ENCODE peak calls at places on chromosome 20, in four cellular contexts. One of them, this sample, is unnamed.
A peak's percentile ranks its signal among the peaks of the same experiment; 100 is the strongest.

GRCh38 chr20:6838181-6838826 is 70.8 kb downstream of the BMP2 start:
- DNase-seq in heart left ventricle: no peak
- DNase-seq in aorta: no peak
- DNase-seq in PC-3: peak; percentile 75
- DNase-seq in this sample: no peak

GRCh38 chr20:19833395-19833794 is 75.3 kb downstream of the RIN2 start:
- DNase-seq in aorta: no peak
- DNase-seq in heart left ventricle: no peak
- DNase-seq in PC-3: no peak
- DNase-seq in this sample: no peak

GRCh38 chr20:49549806-49550551 is 18.0 kb downstream of the PTGIS start:
- DNase-seq in aorta: no peak
- DNase-seq in PC-3: no peak
- DNase-seq in heart left ventricle: no peak
- DNase-seq in this sample: no peak

GRCh38 chr20:10508468-10509251 is 73.6 kb downstream of the SLX4IP start:
- DNase-seq in PC-3: no peak
- DNase-seq in aorta: no peak
- DNase-seq in heart left ventricle: peak; percentile 30
- DNase-seq in this sample: peak; percentile 76

GRCh38 chr20:10536531-10536930 is 101.4 kb downstream of the SLX4IP start:
- DNase-seq in heart left ventricle: no peak
- DNase-seq in PC-3: peak; percentile 73
- DNase-seq in aorta: no peak
- DNase-seq in this sample: no peak

GRCh38 chr20:50762435-50763201 is 31.2 kb downstream of the PARD6B start:
- DNase-seq in aorta: peak; percentile 85
- DNase-seq in heart left ventricle: peak; percentile 93
- DNase-seq in PC-3: peak; percentile 74
- DNase-seq in this sample: peak; percentile 47

GRCh38 chr20:48689388-48689787 is 138.4 kb downstream of the PREX1 start:
- DNase-seq in PC-3: no peak
- DNase-seq in aorta: no peak
- DNase-seq in heart left ventricle: no peak
- DNase-seq in this sample: no peak

GRCh38 chr20:59120491-59120890 is 43.1 kb upstream of the ZNF831 start:
- DNase-seq in heart left ventricle: no peak
- DNase-seq in aorta: no peak
- DNase-seq in PC-3: no peak
- DNase-seq in this sample: no peak

GRCh38 chr20:30485331-30486102 is 771.9 kb upstream of the DEFB115 start:
- DNase-seq in PC-3: no peak
- DNase-seq in heart left ventricle: no peak
- DNase-seq in aorta: peak; percentile 72
- DNase-seq in this sample: no peak

GRCh38 chr20:6848992-6849391 is 81.5 kb downstream of the BMP2 start:
- DNase-seq in aorta: no peak
- DNase-seq in heart left ventricle: no peak
- DNase-seq in PC-3: no peak
- DNase-seq in this sample: no peak

GRCh38 chr20:20219016-20219415 is 148.9 kb upstream of the INSM1 start:
- DNase-seq in PC-3: no peak
- DNase-seq in aorta: no peak
- DNase-seq in heart left ventricle: no peak
- DNase-seq in this sample: no peak

GRCh38 chr20:10502098-10502526 is 67.0 kb downstream of the SLX4IP start:
- DNase-seq in heart left ventricle: no peak
- DNase-seq in PC-3: no peak
- DNase-seq in aorta: no peak
- DNase-seq in this sample: no peak

GRCh38 chr20:6595704-6596103 is 171.8 kb upstream of the BMP2 start:
- DNase-seq in aorta: no peak
- DNase-seq in heart left ventricle: no peak
- DNase-seq in PC-3: no peak
- DNase-seq in this sample: no peak

GRCh38 chr20:23963941-23964340 is 24.6 kb downstream of the GGTLC1 start:
- DNase-seq in aorta: no peak
- DNase-seq in heart left ventricle: no peak
- DNase-seq in PC-3: no peak
- DNase-seq in this sample: no peak

GRCh38 chr20:37319120-37319717 is 26.7 kb upstream of the SRC start:
- DNase-seq in heart left ventricle: no peak
- DNase-seq in PC-3: no peak
- DNase-seq in aorta: no peak
- DNase-seq in this sample: no peak

GRCh38 chr20:37357481-37358365 is 11.8 kb downstream of the SRC start:
- DNase-seq in aorta: peak; percentile 57
- DNase-seq in PC-3: no peak
- DNase-seq in heart left ventricle: no peak
- DNase-seq in this sample: no peak

GRCh38 chr20:33685328-33686007 is 717 bp downstream of the E2F1 start:
- DNase-seq in aorta: no peak
- DNase-seq in PC-3: peak; percentile 40
- DNase-seq in heart left ventricle: no peak
- DNase-seq in this sample: peak; percentile 16

GRCh38 chr20:53939554-53940355 is 130.6 kb downstream of the BCAS1 start:
- DNase-seq in heart left ventricle: peak; percentile 97
- DNase-seq in PC-3: peak; percentile 100
- DNase-seq in aorta: peak; percentile 92
- DNase-seq in this sample: peak; percentile 84

GRCh38 chr20:36337886-36338285 is 31.7 kb downstream of the DLGAP4 start:
- DNase-seq in heart left ventricle: no peak
- DNase-seq in aorta: no peak
- DNase-seq in PC-3: no peak
- DNase-seq in this sample: no peak

GRCh38 chr20:57048027-57048869 is 218.2 kb downstream of the BMP7 start:
- DNase-seq in aorta: no peak
- DNase-seq in heart left ventricle: no peak
- DNase-seq in PC-3: peak; percentile 70
- DNase-seq in this sample: no peak

GRCh38 chr20:48190757-48191156 is 405.5 kb upstream of the SULF2 start:
- DNase-seq in PC-3: no peak
- DNase-seq in heart left ventricle: no peak
- DNase-seq in aorta: no peak
- DNase-seq in this sample: no peak

GRCh38 chr20:44231193-44231592 is 15.9 kb upstream of the GDAP1L1 start:
- DNase-seq in heart left ventricle: no peak
- DNase-seq in aorta: no peak
- DNase-seq in PC-3: no peak
- DNase-seq in this sample: no peak

GRCh38 chr20:63943007-63943807 is 13.0 kb downstream of the UCKL1 start:
- DNase-seq in PC-3: no peak
- DNase-seq in aorta: no peak
- DNase-seq in heart left ventricle: peak; percentile 41
- DNase-seq in this sample: no peak

GRCh38 chr20:17437251-17437650 is 93.9 kb downstream of the BFSP1 start:
- DNase-seq in heart left ventricle: no peak
- DNase-seq in aorta: no peak
- DNase-seq in PC-3: no peak
- DNase-seq in this sample: no peak

GRCh38 chr20:51428451-51429143 is 113.9 kb downstream of the NFATC2 start:
- DNase-seq in heart left ventricle: peak; percentile 67
- DNase-seq in aorta: peak; percentile 85
- DNase-seq in PC-3: no peak
- DNase-seq in this sample: peak; percentile 49

GRCh38 chr20:8997720-8998119 is 71.2 kb upstream of the PLCB4 start:
- DNase-seq in heart left ventricle: no peak
- DNase-seq in aorta: no peak
- DNase-seq in PC-3: no peak
- DNase-seq in this sample: no peak

GRCh38 chr20:24241466-24241865 is 228.0 kb upstream of the SYNDIG1 start:
- DNase-seq in PC-3: no peak
- DNase-seq in heart left ventricle: no peak
- DNase-seq in aorta: no peak
- DNase-seq in this sample: no peak

GRCh38 chr20:19291818-19292132 is 79.3 kb downstream of the SLC24A3 start:
- DNase-seq in heart left ventricle: no peak
- DNase-seq in PC-3: no peak
- DNase-seq in aorta: no peak
- DNase-seq in this sample: no peak

GRCh38 chr20:18692453-18692852 is 104.6 kb downstream of the DTD1 start:
- DNase-seq in PC-3: peak; percentile 86
- DNase-seq in aorta: no peak
- DNase-seq in heart left ventricle: no peak
- DNase-seq in this sample: no peak

GRCh38 chr20:36482044-36482473 is 59.3 kb upstream of the MYL9 start:
- DNase-seq in aorta: no peak
- DNase-seq in heart left ventricle: peak; percentile 84
- DNase-seq in PC-3: no peak
- DNase-seq in this sample: no peak

GRCh38 chr20:17648306-17648646 is 33.8 kb downstream of the RRBP1 start:
- DNase-seq in aorta: peak; percentile 81
- DNase-seq in PC-3: no peak
- DNase-seq in heart left ventricle: no peak
- DNase-seq in this sample: no peak

GRCh38 chr20:45340236-45340847 is 7.9 kb downstream of the SDC4 start:
- DNase-seq in PC-3: no peak
- DNase-seq in aorta: no peak
- DNase-seq in heart left ventricle: peak; percentile 67
- DNase-seq in this sample: no peak

GRCh38 chr20:45339084-45339483 is 9.1 kb downstream of the SDC4 start:
- DNase-seq in aorta: no peak
- DNase-seq in PC-3: no peak
- DNase-seq in heart left ventricle: no peak
- DNase-seq in this sample: no peak

GRCh38 chr20:45340951-45341350 is 7.3 kb downstream of the SDC4 start:
- DNase-seq in heart left ventricle: no peak
- DNase-seq in PC-3: no peak
- DNase-seq in aorta: no peak
- DNase-seq in this sample: no peak

GRCh38 chr20:45338121-45339030 is 9.8 kb downstream of the SDC4 start:
- DNase-seq in aorta: no peak
- DNase-seq in heart left ventricle: no peak
- DNase-seq in PC-3: no peak
- DNase-seq in this sample: no peak

GRCh38 chr20:45339799-45340198 is 8.4 kb downstream of the SDC4 start:
- DNase-seq in aorta: no peak
- DNase-seq in PC-3: no peak
- DNase-seq in heart left ventricle: no peak
- DNase-seq in this sample: no peak
- H3K27ac ChIP-seq in aorta: no peak overlapping the region
- H3K27ac ChIP-seq in PC-3: no peak overlapping the region
- H3K27ac ChIP-seq in heart left ventricle: peak overlapping the region; percentile 96
- H3K27ac ChIP-seq in this sample: peak overlapping the region; percentile 91

GRCh38 chr20:38458314-38458713 is 14.3 kb upstream of the RALGAPB start:
- DNase-seq in heart left ventricle: no peak
- DNase-seq in PC-3: no peak
- DNase-seq in aorta: no peak
- DNase-seq in this sample: no peak

GRCh38 chr20:38454556-38455473 is 17.8 kb upstream of the RALGAPB start:
- DNase-seq in PC-3: no peak
- DNase-seq in heart left ventricle: no peak
- DNase-seq in aorta: peak; percentile 19
- DNase-seq in this sample: no peak

DNA sequence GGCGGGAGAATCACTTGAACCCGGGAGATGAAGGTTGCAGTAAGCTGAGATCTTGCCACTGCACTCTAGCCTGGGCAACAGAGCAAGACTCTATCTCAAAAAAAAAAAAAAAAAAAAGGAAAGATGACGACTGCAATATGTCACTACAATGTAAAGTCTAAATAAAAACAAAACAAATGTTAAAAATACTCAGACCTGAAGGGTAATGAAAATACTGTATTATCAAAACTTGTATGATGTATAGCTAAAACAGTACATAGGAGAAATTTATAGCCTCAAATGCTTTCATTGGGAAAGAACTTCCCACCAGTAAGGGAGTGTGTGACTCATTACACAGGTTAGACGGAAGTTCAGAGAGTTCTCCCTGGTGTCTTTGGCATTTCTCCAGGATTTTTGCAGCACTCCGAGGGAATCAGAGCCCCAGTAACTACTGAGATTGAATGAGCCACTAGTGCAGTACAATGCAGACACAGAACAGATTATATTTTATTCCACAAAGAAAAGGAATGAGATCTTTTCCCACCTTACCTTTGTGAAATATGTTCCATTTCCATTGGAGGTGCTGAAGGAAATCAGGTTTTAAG is 12.5 kb upstream of the RALGAPB start:
- DNase-seq in PC-3: peak; percentile 91
- DNase-seq in heart left ventricle: no peak
- DNase-seq in aorta: peak; percentile 2
- DNase-seq in this sample: no peak
- H3K27ac ChIP-seq in PC-3: peak overlapping the region; percentile 25
- H3K27ac ChIP-seq in heart left ventricle: no peak overlapping the region
- H3K27ac ChIP-seq in aorta: no peak overlapping the region
- H3K27ac ChIP-seq in this sample: no peak overlapping the region

DNA sequence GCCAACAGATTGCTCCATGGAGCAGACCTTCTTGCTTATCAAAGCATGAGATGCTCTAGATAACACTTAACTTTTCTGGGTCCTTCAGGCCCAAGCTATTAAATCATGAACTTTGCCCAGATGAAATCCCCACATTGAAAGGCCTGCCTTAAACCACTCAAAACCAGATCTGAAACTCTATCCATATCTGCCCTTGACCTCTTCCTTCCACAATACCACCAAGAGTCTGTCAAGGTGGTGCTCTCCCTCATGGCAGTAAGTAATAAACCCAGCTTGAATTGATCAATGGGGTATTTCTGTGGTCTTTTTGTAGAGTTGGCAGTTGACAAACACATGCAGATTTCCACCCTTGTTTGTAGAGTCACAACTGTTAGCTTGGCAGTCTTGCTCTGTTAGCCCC is 135.5 kb downstream of the ISM1 start:
- DNase-seq in heart left ventricle: no peak
- DNase-seq in aorta: no peak
- DNase-seq in PC-3: no peak
- DNase-seq in this sample: no peak
- H3K27ac ChIP-seq in heart left ventricle: no peak overlapping the region
- H3K27ac ChIP-seq in aorta: no peak overlapping the region
- H3K27ac ChIP-seq in PC-3: no peak overlapping the region
- H3K27ac ChIP-seq in this sample: no peak overlapping the region

DNA sequence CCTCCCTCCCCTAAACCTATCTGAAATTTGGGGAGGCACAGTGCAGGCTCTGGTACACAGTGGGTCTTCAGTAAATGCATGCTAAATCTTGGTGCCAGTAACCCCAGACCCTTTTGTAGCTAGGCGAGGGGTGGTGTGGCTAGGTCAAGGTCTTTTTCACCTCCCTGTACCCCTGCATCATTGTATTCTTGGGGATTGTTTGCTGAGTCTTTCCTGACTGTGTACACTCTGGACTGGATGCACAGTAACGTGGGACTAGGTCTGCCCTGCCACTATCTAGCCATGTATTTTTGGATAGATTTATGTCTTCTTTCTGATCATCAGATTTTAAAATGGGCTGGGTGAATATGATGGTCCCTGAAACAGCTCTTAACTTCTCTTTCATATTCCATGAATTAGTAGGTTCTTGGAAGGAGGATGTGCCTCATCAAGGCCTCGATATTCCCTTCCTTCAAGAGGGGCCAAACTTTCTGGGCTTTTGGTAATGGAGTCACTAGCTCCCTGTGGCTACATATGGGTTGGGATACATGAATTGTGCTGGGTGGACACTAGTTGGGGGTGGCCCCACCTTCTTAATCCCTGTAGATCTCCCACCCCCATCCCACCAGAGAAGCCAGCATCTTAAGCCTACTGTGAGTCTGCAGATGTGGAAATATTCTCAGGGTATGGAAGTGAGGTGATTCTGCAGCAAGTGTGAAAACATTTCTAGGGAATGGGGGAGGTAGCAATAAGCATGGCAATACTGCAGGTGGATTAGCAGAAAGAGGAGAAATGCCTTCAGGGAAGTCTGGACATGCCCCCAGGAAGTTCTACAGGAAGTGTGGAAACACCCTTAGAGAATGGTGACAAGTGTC is 2.1 kb downstream of the TP53INP2 start:
- DNase-seq in aorta: no peak
- DNase-seq in heart left ventricle: no peak
- DNase-seq in PC-3: no peak
- DNase-seq in this sample: no peak
- H3K27ac ChIP-seq in aorta: no peak overlapping the region
- H3K27ac ChIP-seq in heart left ventricle: peak overlapping the region; percentile 100
- H3K27ac ChIP-seq in PC-3: no peak overlapping the region
- H3K27ac ChIP-seq in this sample: no peak overlapping the region

This sample was measured in uterus.